ENCODE peak calls at places on chromosomes 4 and X, in ten cellular contexts. One of them, this sample, is unnamed.

GRCh38 chr4:165588534-165589310 is 209.9 kb downstream of the CPE start:
- DNase-seq in IMR-90: no peak
- DNase-seq in esophagus squamous epithelium: no peak
- DNase-seq in colonic mucosa: no peak
- DNase-seq in caudate nucleus: no peak
- DNase-seq in prostate gland: no peak
- DNase-seq in fibroblast of lung: no peak
- DNase-seq in CD8-positive, alpha-beta memory T cell: no peak
- DNase-seq in CD4-positive, alpha-beta memory T cell: no peak
- DNase-seq in tibial artery: no peak
- DNase-seq in this sample: no peak

GRCh38 chr4:7844247-7844991 is 95.2 kb downstream of the AFAP1 start:
- DNase-seq in fibroblast of lung: peak; percentile 87
- DNase-seq in tibial artery: peak; percentile 88
- DNase-seq in CD8-positive, alpha-beta memory T cell: peak; percentile 60
- DNase-seq in CD4-positive, alpha-beta memory T cell: peak; percentile 58
- DNase-seq in esophagus squamous epithelium: no peak
- DNase-seq in caudate nucleus: no peak
- DNase-seq in colonic mucosa: peak; percentile 82
- DNase-seq in IMR-90: peak; percentile 99
- DNase-seq in prostate gland: peak; percentile 36
- DNase-seq in this sample: no peak

GRCh38 chr4:149825336-149825735 is 9.7 kb upstream of the IQCM start:
- DNase-seq in CD4-positive, alpha-beta memory T cell: no peak
- DNase-seq in tibial artery: no peak
- DNase-seq in IMR-90: no peak
- DNase-seq in fibroblast of lung: no peak
- DNase-seq in prostate gland: no peak
- DNase-seq in caudate nucleus: no peak
- DNase-seq in esophagus squamous epithelium: no peak
- DNase-seq in CD8-positive, alpha-beta memory T cell: no peak
- DNase-seq in colonic mucosa: no peak
- DNase-seq in this sample: no peak

GRCh38 chr4:138870739-138871633 is 144.6 kb upstream of the NOCT start:
- DNase-seq in prostate gland: peak; percentile 70
- DNase-seq in CD8-positive, alpha-beta memory T cell: peak; percentile 7
- DNase-seq in tibial artery: peak; percentile 71
- DNase-seq in IMR-90: peak; percentile 78
- DNase-seq in colonic mucosa: peak; percentile 65
- DNase-seq in CD4-positive, alpha-beta memory T cell: peak; percentile 27
- DNase-seq in caudate nucleus: peak; percentile 0
- DNase-seq in fibroblast of lung: peak; percentile 83
- DNase-seq in esophagus squamous epithelium: no peak
- DNase-seq in this sample: no peak

GRCh38 chrX:45479196-45479834 is 278.6 kb upstream of the DIPK2B start:
- DNase-seq in esophagus squamous epithelium: no peak
- DNase-seq in caudate nucleus: no peak
- DNase-seq in prostate gland: no peak
- DNase-seq in tibial artery: no peak
- DNase-seq in colonic mucosa: no peak
- DNase-seq in CD4-positive, alpha-beta memory T cell: no peak
- DNase-seq in fibroblast of lung: peak; percentile 92
- DNase-seq in CD8-positive, alpha-beta memory T cell: no peak
- DNase-seq in IMR-90: peak; percentile 93
- DNase-seq in this sample: no peak

GRCh38 chrX:34918091-34918736 is 24.4 kb upstream of the FAM47B start:
- DNase-seq in CD4-positive, alpha-beta memory T cell: no peak
- DNase-seq in IMR-90: peak; percentile 66
- DNase-seq in colonic mucosa: no peak
- DNase-seq in esophagus squamous epithelium: no peak
- DNase-seq in CD8-positive, alpha-beta memory T cell: no peak
- DNase-seq in prostate gland: no peak
- DNase-seq in caudate nucleus: no peak
- DNase-seq in tibial artery: no peak
- DNase-seq in fibroblast of lung: peak; percentile 43
- DNase-seq in this sample: no peak

GRCh38 chr4:83002329-83002728 is 8.3 kb downstream of the LIN54 start:
- DNase-seq in colonic mucosa: no peak
- DNase-seq in caudate nucleus: no peak
- DNase-seq in prostate gland: no peak
- DNase-seq in CD4-positive, alpha-beta memory T cell: no peak
- DNase-seq in tibial artery: no peak
- DNase-seq in CD8-positive, alpha-beta memory T cell: no peak
- DNase-seq in fibroblast of lung: no peak
- DNase-seq in esophagus squamous epithelium: no peak
- DNase-seq in IMR-90: no peak
- DNase-seq in this sample: no peak

GRCh38 chr4:147777456-147778091 is 45.7 kb downstream of the ARHGAP10 start:
- DNase-seq in esophagus squamous epithelium: no peak
- DNase-seq in IMR-90: peak; percentile 34
- DNase-seq in tibial artery: no peak
- DNase-seq in prostate gland: no peak
- DNase-seq in colonic mucosa: no peak
- DNase-seq in CD4-positive, alpha-beta memory T cell: no peak
- DNase-seq in fibroblast of lung: no peak
- DNase-seq in CD8-positive, alpha-beta memory T cell: no peak
- DNase-seq in caudate nucleus: no peak
- DNase-seq in this sample: no peak

GRCh38 chrX:75781618-75782017 is 3.4 kb downstream of the MAGEE2 start:
- DNase-seq in caudate nucleus: peak; percentile 1
- DNase-seq in CD4-positive, alpha-beta memory T cell: no peak
- DNase-seq in prostate gland: no peak
- DNase-seq in tibial artery: no peak
- DNase-seq in esophagus squamous epithelium: no peak
- DNase-seq in CD8-positive, alpha-beta memory T cell: no peak
- DNase-seq in IMR-90: no peak
- DNase-seq in fibroblast of lung: no peak
- DNase-seq in colonic mucosa: no peak
- DNase-seq in this sample: no peak

GRCh38 chrX:133444952-133445831 is 29.9 kb upstream of the GPC4 start:
- DNase-seq in prostate gland: no peak
- DNase-seq in caudate nucleus: no peak
- DNase-seq in colonic mucosa: peak; percentile 34
- DNase-seq in fibroblast of lung: peak; percentile 27
- DNase-seq in IMR-90: no peak
- DNase-seq in CD8-positive, alpha-beta memory T cell: no peak
- DNase-seq in esophagus squamous epithelium: no peak
- DNase-seq in CD4-positive, alpha-beta memory T cell: no peak
- DNase-seq in tibial artery: no peak
- DNase-seq in this sample: no peak

GRCh38 chr4:39840027-39840426 is 137.7 kb downstream of the PDS5A start:
- DNase-seq in esophagus squamous epithelium: no peak
- DNase-seq in CD8-positive, alpha-beta memory T cell: no peak
- DNase-seq in prostate gland: no peak
- DNase-seq in fibroblast of lung: no peak
- DNase-seq in IMR-90: no peak
- DNase-seq in colonic mucosa: no peak
- DNase-seq in tibial artery: no peak
- DNase-seq in caudate nucleus: no peak
- DNase-seq in CD4-positive, alpha-beta memory T cell: no peak
- DNase-seq in this sample: no peak

GRCh38 chrX:78619829-78620228 is 39.3 kb downstream of the RTL3 start:
- DNase-seq in tibial artery: no peak
- DNase-seq in IMR-90: no peak
- DNase-seq in CD8-positive, alpha-beta memory T cell: no peak
- DNase-seq in fibroblast of lung: peak; percentile 29
- DNase-seq in esophagus squamous epithelium: no peak
- DNase-seq in colonic mucosa: peak; percentile 54
- DNase-seq in prostate gland: no peak
- DNase-seq in caudate nucleus: no peak
- DNase-seq in CD4-positive, alpha-beta memory T cell: no peak
- DNase-seq in this sample: no peak

GRCh38 chrX:1423215-1423614 is 29.5 kb downstream of the ASMTL start:
- DNase-seq in fibroblast of lung: no peak
- DNase-seq in IMR-90: no peak
- DNase-seq in CD8-positive, alpha-beta memory T cell: no peak
- DNase-seq in caudate nucleus: no peak
- DNase-seq in esophagus squamous epithelium: no peak
- DNase-seq in CD4-positive, alpha-beta memory T cell: no peak
- DNase-seq in colonic mucosa: no peak
- DNase-seq in prostate gland: no peak
- DNase-seq in tibial artery: peak; percentile 7
- DNase-seq in this sample: no peak

GRCh38 chrX:131746491-131746968 is 202.7 kb downstream of the OR13H1 start:
- DNase-seq in fibroblast of lung: no peak
- DNase-seq in esophagus squamous epithelium: peak; percentile 23
- DNase-seq in tibial artery: no peak
- DNase-seq in colonic mucosa: peak; percentile 91
- DNase-seq in caudate nucleus: peak; percentile 3
- DNase-seq in CD8-positive, alpha-beta memory T cell: no peak
- DNase-seq in CD4-positive, alpha-beta memory T cell: peak; percentile 85
- DNase-seq in IMR-90: peak; percentile 86
- DNase-seq in prostate gland: no peak
- DNase-seq in this sample: no peak

GRCh38 chr4:165096776-165097175 is 15.9 kb downstream of the TMEM192 start:
- DNase-seq in prostate gland: no peak
- DNase-seq in esophagus squamous epithelium: no peak
- DNase-seq in tibial artery: no peak
- DNase-seq in CD8-positive, alpha-beta memory T cell: no peak
- DNase-seq in colonic mucosa: no peak
- DNase-seq in caudate nucleus: no peak
- DNase-seq in fibroblast of lung: peak; percentile 49
- DNase-seq in CD4-positive, alpha-beta memory T cell: peak; percentile 8
- DNase-seq in IMR-90: peak; percentile 44
- DNase-seq in this sample: no peak

GRCh38 chrX:26649534-26649933 is 433.6 kb downstream of the MAGEB5 start:
- DNase-seq in CD4-positive, alpha-beta memory T cell: peak; percentile 2
- DNase-seq in CD8-positive, alpha-beta memory T cell: no peak
- DNase-seq in prostate gland: no peak
- DNase-seq in colonic mucosa: no peak
- DNase-seq in IMR-90: peak; percentile 27
- DNase-seq in esophagus squamous epithelium: no peak
- DNase-seq in tibial artery: no peak
- DNase-seq in caudate nucleus: no peak
- DNase-seq in fibroblast of lung: peak; percentile 28
- DNase-seq in this sample: no peak

DNA sequence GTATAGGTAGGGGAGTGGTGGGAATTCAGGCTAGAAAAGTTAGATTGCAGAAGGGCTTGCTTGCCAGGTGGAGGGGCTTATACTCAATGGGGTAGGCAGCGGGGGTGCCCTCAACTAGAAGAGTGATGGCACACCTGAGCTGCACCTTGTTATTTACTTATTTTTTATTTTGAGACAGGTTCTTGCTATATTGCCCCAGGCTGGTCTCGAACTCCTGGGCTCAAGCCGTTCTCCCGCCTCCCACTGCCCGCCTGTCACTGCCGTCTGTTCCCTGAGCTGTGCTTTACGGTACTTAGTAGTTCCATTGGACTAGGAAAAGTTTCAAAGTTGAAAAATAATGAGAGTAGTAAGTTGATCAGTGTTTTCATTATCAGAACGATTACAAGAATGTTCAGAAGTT is 2.0 kb downstream of the ZFX start:
- DNase-seq in colonic mucosa: no peak
- DNase-seq in CD4-positive, alpha-beta memory T cell: no peak
- DNase-seq in esophagus squamous epithelium: no peak
- DNase-seq in tibial artery: no peak
- DNase-seq in CD8-positive, alpha-beta memory T cell: no peak
- DNase-seq in IMR-90: no peak
- DNase-seq in caudate nucleus: no peak
- DNase-seq in fibroblast of lung: no peak
- DNase-seq in prostate gland: no peak
- DNase-seq in this sample: no peak
- H3K27ac ChIP-seq in colonic mucosa: peak overlapping the region; percentile 96
- H3K27ac ChIP-seq in CD4-positive, alpha-beta memory T cell: peak overlapping the region; percentile 83
- H3K27ac ChIP-seq in esophagus squamous epithelium: peak overlapping the region; percentile 69
- H3K27ac ChIP-seq in tibial artery: peak overlapping the region; percentile 98
- H3K27ac ChIP-seq in CD8-positive, alpha-beta memory T cell: peak overlapping the region; percentile 84
- H3K27ac ChIP-seq in IMR-90: no peak overlapping the region
- H3K27ac ChIP-seq in caudate nucleus: no peak overlapping the region
- H3K27ac ChIP-seq in fibroblast of lung: peak overlapping the region; percentile 32
- H3K27ac ChIP-seq in prostate gland: peak overlapping the region; percentile 93
- H3K27ac ChIP-seq in this sample: peak overlapping the region; percentile 97

GRCh38 chr4:121428721-121429120 is 47.9 kb upstream of the QRFPR start:
- DNase-seq in IMR-90: peak; percentile 22
- DNase-seq in colonic mucosa: no peak
- DNase-seq in prostate gland: no peak
- DNase-seq in tibial artery: no peak
- DNase-seq in caudate nucleus: no peak
- DNase-seq in fibroblast of lung: peak; percentile 60
- DNase-seq in CD8-positive, alpha-beta memory T cell: no peak
- DNase-seq in esophagus squamous epithelium: no peak
- DNase-seq in CD4-positive, alpha-beta memory T cell: no peak
- DNase-seq in this sample: no peak
- H3K27ac ChIP-seq in IMR-90: no peak overlapping the region
- H3K27ac ChIP-seq in colonic mucosa: no peak overlapping the region
- H3K27ac ChIP-seq in prostate gland: no peak overlapping the region
- H3K27ac ChIP-seq in tibial artery: no peak overlapping the region
- H3K27ac ChIP-seq in caudate nucleus: no peak overlapping the region
- H3K27ac ChIP-seq in fibroblast of lung: no peak overlapping the region
- H3K27ac ChIP-seq in CD8-positive, alpha-beta memory T cell: no peak overlapping the region
- H3K27ac ChIP-seq in esophagus squamous epithelium: no peak overlapping the region
- H3K27ac ChIP-seq in CD4-positive, alpha-beta memory T cell: no peak overlapping the region
- H3K27ac ChIP-seq in this sample: no peak overlapping the region

DNA sequence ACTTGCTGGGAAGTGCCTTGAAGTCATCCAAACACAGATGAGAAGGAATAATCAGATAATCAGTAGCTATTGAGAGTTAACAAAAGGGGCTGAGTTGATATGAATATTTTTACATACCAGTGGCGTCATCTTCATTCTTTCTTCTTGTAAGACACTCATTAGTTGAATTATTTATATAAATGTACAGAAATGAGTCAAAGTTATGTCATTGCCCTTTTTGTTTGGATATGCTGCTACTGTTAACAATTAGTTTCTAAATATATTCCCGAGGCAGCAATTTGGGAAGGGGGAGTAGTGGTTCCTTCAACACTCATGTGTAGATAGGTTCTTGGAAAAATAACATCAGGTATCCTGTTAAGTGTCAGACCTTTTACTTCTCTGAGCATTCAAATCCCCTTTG is 436.6 kb downstream of the SPRY1 start:
- DNase-seq in fibroblast of lung: no peak
- DNase-seq in CD4-positive, alpha-beta memory T cell: no peak
- DNase-seq in CD8-positive, alpha-beta memory T cell: no peak
- DNase-seq in IMR-90: peak; percentile 91
- DNase-seq in prostate gland: no peak
- DNase-seq in colonic mucosa: no peak
- DNase-seq in tibial artery: no peak
- DNase-seq in caudate nucleus: no peak
- DNase-seq in esophagus squamous epithelium: no peak
- DNase-seq in this sample: no peak
- H3K27ac ChIP-seq in fibroblast of lung: peak overlapping the region; percentile 95
- H3K27ac ChIP-seq in CD4-positive, alpha-beta memory T cell: no peak overlapping the region
- H3K27ac ChIP-seq in CD8-positive, alpha-beta memory T cell: no peak overlapping the region
- H3K27ac ChIP-seq in IMR-90: peak overlapping the region; percentile 83
- H3K27ac ChIP-seq in prostate gland: no peak overlapping the region
- H3K27ac ChIP-seq in colonic mucosa: peak overlapping the region; percentile 4
- H3K27ac ChIP-seq in tibial artery: peak overlapping the region; percentile 54
- H3K27ac ChIP-seq in caudate nucleus: peak overlapping the region; percentile 18
- H3K27ac ChIP-seq in esophagus squamous epithelium: peak overlapping the region; percentile 79
- H3K27ac ChIP-seq in this sample: peak overlapping the region; percentile 77

DNA sequence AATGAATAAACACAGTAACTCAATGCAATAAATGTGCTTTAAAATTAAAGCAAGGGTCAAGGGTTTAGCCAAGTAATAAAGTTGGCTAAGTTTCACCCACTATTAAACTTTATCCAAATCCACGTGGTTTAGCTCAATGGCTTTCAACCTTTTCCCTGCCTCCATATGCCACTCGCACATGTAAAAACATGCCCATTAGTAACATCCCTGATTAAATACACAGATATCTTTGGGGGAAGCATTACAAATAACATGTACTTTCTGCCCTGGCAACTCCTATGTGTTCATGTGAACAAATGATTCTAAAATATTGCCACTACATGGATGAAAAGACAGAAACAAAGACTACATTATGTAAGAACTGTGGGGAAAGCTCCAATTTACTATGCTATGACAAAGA is 130.8 kb downstream of the ZAR1 start:
- DNase-seq in CD4-positive, alpha-beta memory T cell: no peak
- DNase-seq in caudate nucleus: no peak
- DNase-seq in fibroblast of lung: no peak
- DNase-seq in esophagus squamous epithelium: no peak
- DNase-seq in prostate gland: no peak
- DNase-seq in colonic mucosa: no peak
- DNase-seq in CD8-positive, alpha-beta memory T cell: no peak
- DNase-seq in tibial artery: no peak
- DNase-seq in IMR-90: no peak
- DNase-seq in this sample: no peak
- H3K27ac ChIP-seq in CD4-positive, alpha-beta memory T cell: no peak overlapping the region
- H3K27ac ChIP-seq in caudate nucleus: no peak overlapping the region
- H3K27ac ChIP-seq in fibroblast of lung: no peak overlapping the region
- H3K27ac ChIP-seq in esophagus squamous epithelium: no peak overlapping the region
- H3K27ac ChIP-seq in prostate gland: no peak overlapping the region
- H3K27ac ChIP-seq in colonic mucosa: no peak overlapping the region
- H3K27ac ChIP-seq in CD8-positive, alpha-beta memory T cell: no peak overlapping the region
- H3K27ac ChIP-seq in tibial artery: no peak overlapping the region
- H3K27ac ChIP-seq in IMR-90: no peak overlapping the region
- H3K27ac ChIP-seq in this sample: no peak overlapping the region